ENCODE peak calls at places on chromosomes 7 and 10, in seven cellular contexts. One of them, this sample, is unnamed.

GRCh38 chr10:119090968-119091367 is 10.4 kb upstream of the EIF3A start:
- DNase-seq in neuronal stem cell: no peak
- DNase-seq in IMR-90: peak
- DNase-seq in mesenchymal stem cell: no peak
- DNase-seq in H9: no peak
- DNase-seq in mesendoderm: no peak
- DNase-seq in H1: no peak
- DNase-seq in this sample: no peak

GRCh38 chr7:68984331-68984730 is 613.9 kb upstream of the AUTS2 start:
- DNase-seq in neuronal stem cell: no peak
- DNase-seq in IMR-90: no peak
- DNase-seq in mesenchymal stem cell: no peak
- DNase-seq in H9: no peak
- DNase-seq in mesendoderm: no peak
- DNase-seq in H1: no peak
- DNase-seq in this sample: no peak

GRCh38 chr10:14879055-14879800 is 562 bp downstream of the SUV39H2 start:
- DNase-seq in neuronal stem cell: no peak
- DNase-seq in IMR-90: no peak
- DNase-seq in mesenchymal stem cell: no peak
- DNase-seq in H9: no peak
- DNase-seq in mesendoderm: peak
- DNase-seq in H1: no peak
- DNase-seq in this sample: peak

GRCh38 chr7:69411466-69411865 is 186.8 kb upstream of the AUTS2 start:
- DNase-seq in neuronal stem cell: no peak
- DNase-seq in IMR-90: no peak
- DNase-seq in mesenchymal stem cell: no peak
- DNase-seq in H9: no peak
- DNase-seq in mesendoderm: no peak
- DNase-seq in H1: no peak
- DNase-seq in this sample: no peak

GRCh38 chr10:11046766-11047165 is 29.1 kb downstream of the CELF2 start:
- DNase-seq in neuronal stem cell: no peak
- DNase-seq in IMR-90: no peak
- DNase-seq in mesenchymal stem cell: no peak
- DNase-seq in H9: no peak
- DNase-seq in mesendoderm: no peak
- DNase-seq in H1: no peak
- DNase-seq in this sample: no peak

GRCh38 chr10:23362879-23363787 is 18.5 kb upstream of the C10orf67 start:
- DNase-seq in neuronal stem cell: no peak
- DNase-seq in IMR-90: no peak
- DNase-seq in mesenchymal stem cell: no peak
- DNase-seq in H9: no peak
- DNase-seq in mesendoderm: no peak
- DNase-seq in H1: no peak
- DNase-seq in this sample: no peak

GRCh38 chr7:34656036-34656435 is 2.0 kb upstream of the NPSR1 start:
- DNase-seq in neuronal stem cell: no peak
- DNase-seq in IMR-90: no peak
- DNase-seq in mesenchymal stem cell: no peak
- DNase-seq in H9: no peak
- DNase-seq in mesendoderm: no peak
- DNase-seq in H1: no peak
- DNase-seq in this sample: no peak

GRCh38 chr10:1894912-1895311 is 157.6 kb upstream of the ADARB2 start:
- DNase-seq in neuronal stem cell: no peak
- DNase-seq in IMR-90: no peak
- DNase-seq in mesenchymal stem cell: no peak
- DNase-seq in H9: no peak
- DNase-seq in mesendoderm: no peak
- DNase-seq in H1: no peak
- DNase-seq in this sample: no peak

GRCh38 chr10:119772347-119772746 is 46.5 kb downstream of the INPP5F start:
- DNase-seq in neuronal stem cell: no peak
- DNase-seq in IMR-90: no peak
- DNase-seq in mesenchymal stem cell: no peak
- DNase-seq in H9: no peak
- DNase-seq in mesendoderm: no peak
- DNase-seq in H1: no peak
- DNase-seq in this sample: no peak

GRCh38 chr10:84296071-84296981 is 32.1 kb upstream of the CCSER2 start:
- DNase-seq in neuronal stem cell: no peak
- DNase-seq in IMR-90: peak
- DNase-seq in mesenchymal stem cell: peak
- DNase-seq in H9: peak
- DNase-seq in mesendoderm: no peak
- DNase-seq in H1: no peak
- DNase-seq in this sample: peak

GRCh38 chr10:26412932-26413331 is 25.2 kb upstream of the APBB1IP start:
- DNase-seq in neuronal stem cell: no peak
- DNase-seq in IMR-90: no peak
- DNase-seq in mesenchymal stem cell: no peak
- DNase-seq in H9: no peak
- DNase-seq in mesendoderm: no peak
- DNase-seq in H1: no peak
- DNase-seq in this sample: no peak

GRCh38 chr10:21954690-21955089 is 48.8 kb downstream of the DNAJC1 start:
- DNase-seq in neuronal stem cell: no peak
- DNase-seq in IMR-90: no peak
- DNase-seq in mesenchymal stem cell: no peak
- DNase-seq in H9: no peak
- DNase-seq in mesendoderm: no peak
- DNase-seq in H1: no peak
- DNase-seq in this sample: no peak

GRCh38 chr7:14040528-14040927 is 51.1 kb upstream of the ETV1 start:
- DNase-seq in neuronal stem cell: no peak
- DNase-seq in IMR-90: no peak
- DNase-seq in mesenchymal stem cell: no peak
- DNase-seq in H9: no peak
- DNase-seq in mesendoderm: no peak
- DNase-seq in H1: no peak
- DNase-seq in this sample: no peak

GRCh38 chr10:75969031-75969430 is 537.6 kb downstream of the LRMDA start:
- DNase-seq in neuronal stem cell: no peak
- DNase-seq in IMR-90: no peak
- DNase-seq in mesenchymal stem cell: peak
- DNase-seq in H9: no peak
- DNase-seq in mesendoderm: no peak
- DNase-seq in H1: no peak
- DNase-seq in this sample: no peak

GRCh38 chr10:34759161-34759836 is 55.8 kb downstream of the PARD3 start:
- DNase-seq in neuronal stem cell: no peak
- DNase-seq in IMR-90: no peak
- DNase-seq in mesenchymal stem cell: no peak
- DNase-seq in H9: no peak
- DNase-seq in mesendoderm: no peak
- DNase-seq in H1: no peak
- DNase-seq in this sample: peak

GRCh38 chr10:123997013-123997412 is 96.4 kb downstream of the CHST15 start:
- DNase-seq in neuronal stem cell: no peak
- DNase-seq in IMR-90: no peak
- DNase-seq in mesenchymal stem cell: no peak
- DNase-seq in H9: no peak
- DNase-seq in mesendoderm: no peak
- DNase-seq in H1: no peak
- DNase-seq in this sample: no peak

GRCh38 chr10:46319383-46319782 is 32.6 kb downstream of the ANTXRL start:
- DNase-seq in neuronal stem cell: no peak
- DNase-seq in IMR-90: no peak
- DNase-seq in mesenchymal stem cell: no peak
- DNase-seq in H9: no peak
- DNase-seq in mesendoderm: no peak
- DNase-seq in H1: no peak
- DNase-seq in this sample: no peak

GRCh38 chr7:25246306-25246705 is 18.0 kb upstream of the NPVF start:
- DNase-seq in neuronal stem cell: no peak
- DNase-seq in IMR-90: no peak
- DNase-seq in mesenchymal stem cell: no peak
- DNase-seq in H9: no peak
- DNase-seq in mesendoderm: no peak
- DNase-seq in H1: no peak
- DNase-seq in this sample: no peak

GRCh38 chr10:89342219-89342966 is 14.6 kb downstream of the IFIT3 start:
- DNase-seq in neuronal stem cell: no peak
- DNase-seq in IMR-90: peak
- DNase-seq in mesenchymal stem cell: no peak
- DNase-seq in H9: no peak
- DNase-seq in mesendoderm: no peak
- DNase-seq in H1: no peak
- DNase-seq in this sample: no peak

GRCh38 chr7:40715053-40715430 is 580.2 kb downstream of the SUGCT start:
- DNase-seq in neuronal stem cell: no peak
- DNase-seq in IMR-90: peak
- DNase-seq in mesenchymal stem cell: no peak
- DNase-seq in H9: no peak
- DNase-seq in mesendoderm: no peak
- DNase-seq in H1: no peak
- DNase-seq in this sample: no peak

GRCh38 chr7:74013539-74014272 is 14.3 kb upstream of the ELN start:
- DNase-seq in neuronal stem cell: no peak
- DNase-seq in IMR-90: no peak
- DNase-seq in mesenchymal stem cell: no peak
- DNase-seq in H9: no peak
- DNase-seq in mesendoderm: no peak
- DNase-seq in H1: no peak
- DNase-seq in this sample: no peak

GRCh38 chr10:69801434-69802315 is at the start of gene COL13A1:
- DNase-seq in neuronal stem cell: peak
- DNase-seq in IMR-90: peak
- DNase-seq in mesenchymal stem cell: peak
- DNase-seq in H9: peak
- DNase-seq in mesendoderm: peak
- DNase-seq in H1: peak
- DNase-seq in this sample: peak

GRCh38 chr7:88278881-88279280 is 27.8 kb downstream of the STEAP4 start:
- DNase-seq in neuronal stem cell: no peak
- DNase-seq in IMR-90: no peak
- DNase-seq in mesenchymal stem cell: peak
- DNase-seq in H9: no peak
- DNase-seq in mesendoderm: no peak
- DNase-seq in H1: no peak
- DNase-seq in this sample: peak

GRCh38 chr7:118195837-118196474 is 12.0 kb downstream of the LSM8 start:
- DNase-seq in neuronal stem cell: peak
- DNase-seq in IMR-90: peak
- DNase-seq in mesenchymal stem cell: peak
- DNase-seq in H9: no peak
- DNase-seq in mesendoderm: peak
- DNase-seq in H1: peak
- DNase-seq in this sample: peak

GRCh38 chr7:139297795-139298194 is 43.3 kb upstream of the FMC1 start:
- DNase-seq in neuronal stem cell: peak
- DNase-seq in IMR-90: peak
- DNase-seq in mesenchymal stem cell: peak
- DNase-seq in H9: no peak
- DNase-seq in mesendoderm: no peak
- DNase-seq in H1: no peak
- DNase-seq in this sample: no peak

GRCh38 chr10:6416892-6417512 is 163.1 kb downstream of the PRKCQ start:
- DNase-seq in neuronal stem cell: peak
- DNase-seq in IMR-90: peak
- DNase-seq in mesenchymal stem cell: peak
- DNase-seq in H9: no peak
- DNase-seq in mesendoderm: peak
- DNase-seq in H1: no peak
- DNase-seq in this sample: peak

GRCh38 chr7:74479066-74479781 is 25.5 kb downstream of the GTF2IRD1 start:
- DNase-seq in neuronal stem cell: no peak
- DNase-seq in IMR-90: peak
- DNase-seq in mesenchymal stem cell: no peak
- DNase-seq in H9: no peak
- DNase-seq in mesendoderm: no peak
- DNase-seq in H1: no peak
- DNase-seq in this sample: no peak

DNA sequence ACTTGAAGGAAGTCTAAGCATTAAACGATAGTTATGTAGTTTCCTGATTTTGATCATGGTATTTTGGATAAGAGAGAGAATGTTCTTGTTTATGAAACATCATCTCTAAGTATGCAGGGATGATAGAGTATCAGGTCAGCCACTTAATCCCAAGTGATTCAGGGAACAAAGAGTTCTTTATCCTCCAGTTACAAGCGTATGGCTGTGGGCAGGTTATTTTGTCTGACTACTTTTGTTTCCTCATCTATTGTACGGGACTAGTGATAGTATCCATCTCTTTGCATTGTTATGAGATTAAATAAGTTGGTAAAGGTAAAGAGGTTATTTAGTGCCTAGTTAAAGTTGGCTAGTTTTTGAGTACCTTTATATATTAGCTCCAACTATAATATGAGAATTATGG is 65.6 kb downstream of the SP8 start:
- DNase-seq in neuronal stem cell: no peak
- DNase-seq in IMR-90: no peak
- DNase-seq in mesenchymal stem cell: no peak
- DNase-seq in H9: no peak
- DNase-seq in mesendoderm: no peak
- DNase-seq in H1: no peak
- DNase-seq in this sample: no peak
- H3K18ac ChIP-seq in neuronal stem cell: no peak
- H3K18ac ChIP-seq in IMR-90: no peak
- H3K18ac ChIP-seq in mesenchymal stem cell: no peak
- H3K18ac ChIP-seq in H9: no peak
- H3K18ac ChIP-seq in mesendoderm: no peak
- H3K18ac ChIP-seq in H1: no peak
- H3K18ac ChIP-seq in this sample: no peak

GRCh38 chr10:121941532-121941931 is 13.7 kb upstream of the ATE1 start:
- DNase-seq in neuronal stem cell: no peak
- DNase-seq in IMR-90: no peak
- DNase-seq in mesenchymal stem cell: no peak
- DNase-seq in H9: no peak
- DNase-seq in mesendoderm: no peak
- DNase-seq in H1: no peak
- DNase-seq in this sample: no peak
- H3K18ac ChIP-seq in neuronal stem cell: no peak
- H3K18ac ChIP-seq in IMR-90: no peak
- H3K18ac ChIP-seq in mesenchymal stem cell: no peak
- H3K18ac ChIP-seq in H9: no peak
- H3K18ac ChIP-seq in mesendoderm: no peak
- H3K18ac ChIP-seq in H1: no peak
- H3K18ac ChIP-seq in this sample: no peak

GRCh38 chr7:108049962-108050361 is 47.0 kb upstream of the LAMB1 start:
- DNase-seq in neuronal stem cell: no peak
- DNase-seq in IMR-90: no peak
- DNase-seq in mesenchymal stem cell: no peak
- DNase-seq in H9: no peak
- DNase-seq in mesendoderm: no peak
- DNase-seq in H1: no peak
- DNase-seq in this sample: no peak
- H3K18ac ChIP-seq in neuronal stem cell: no peak
- H3K18ac ChIP-seq in IMR-90: no peak
- H3K18ac ChIP-seq in mesenchymal stem cell: peak
- H3K18ac ChIP-seq in H9: no peak
- H3K18ac ChIP-seq in mesendoderm: no peak
- H3K18ac ChIP-seq in H1: no peak
- H3K18ac ChIP-seq in this sample: no peak

DNA sequence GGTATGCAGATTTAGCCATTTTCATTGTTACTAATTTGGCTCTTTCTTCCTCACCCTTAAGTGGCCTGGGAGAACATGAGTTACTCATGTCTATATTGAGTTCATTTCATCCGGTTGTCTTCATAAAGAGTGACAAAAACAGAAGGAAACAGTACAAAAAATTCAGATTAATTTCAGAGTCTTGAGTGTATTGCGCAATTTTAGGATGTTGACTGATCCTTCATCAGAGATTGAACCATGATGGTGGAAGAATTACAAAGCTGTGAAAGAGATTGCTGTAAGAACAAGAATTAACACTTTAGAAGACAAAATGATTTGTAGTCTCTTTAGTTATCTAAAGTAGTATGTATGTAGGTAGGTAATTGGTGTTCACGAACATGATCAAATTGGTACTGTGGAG is 194.0 kb upstream of the PPP1R3A start:
- DNase-seq in neuronal stem cell: no peak
- DNase-seq in IMR-90: no peak
- DNase-seq in mesenchymal stem cell: no peak
- DNase-seq in H9: no peak
- DNase-seq in mesendoderm: no peak
- DNase-seq in H1: no peak
- DNase-seq in this sample: no peak
- H3K18ac ChIP-seq in neuronal stem cell: no peak
- H3K18ac ChIP-seq in IMR-90: no peak
- H3K18ac ChIP-seq in mesenchymal stem cell: no peak
- H3K18ac ChIP-seq in H9: no peak
- H3K18ac ChIP-seq in mesendoderm: no peak
- H3K18ac ChIP-seq in H1: no peak
- H3K18ac ChIP-seq in this sample: no peak